ENCODE peak calls at places on chromosomes 13 and 19, in seven cellular contexts. W is mesendoderm, H is H9, P is IMR-90, L is H1, C is mesenchymal stem cell, K is trophoblast cell. Y is an unnamed sample.

GRCh38 chr13:94707400-94708021 is 4.8 kb downstream of the SOX21 start:
- DNase-seq in W (peak), H (peak), P (no peak), L (peak), C (no peak), K (peak), Y (no peak)

GRCh38 chr19:42352216-42352892 is 26.9 kb downstream of the MEGF8 start:
- DNase-seq in W (peak), H (no peak), P (peak), L (no peak), C (peak), K (no peak), Y (peak)

GRCh38 chr19:19528721-19529490 is at the start of gene YJEFN3:
- DNase-seq in W (no peak), H (peak), P (peak), L (no peak), C (no peak), K (peak), Y (no peak)

GRCh38 chr13:110470272-110471009 is 91.1 kb downstream of the RAB20 start:
- DNase-seq in W (no peak), H (no peak), P (no peak), L (no peak), C (no peak), K (no peak), Y (no peak)

GRCh38 chr13:57018915-57019314 is 121.8 kb upstream of the PRR20A start:
- DNase-seq in W (no peak), H (no peak), P (no peak), L (no peak), C (no peak), K (no peak), Y (no peak)

GRCh38 chr19:46840157-46840942 is 10.3 kb downstream of the AP2S1 start:
- DNase-seq in W (peak), H (peak), P (peak), L (peak), C (peak), K (peak), Y (peak)

GRCh38 chr13:94352057-94352456 is 127.4 kb downstream of the DCT start:
- DNase-seq in W (no peak), H (no peak), P (peak), L (no peak), C (peak), K (no peak), Y (no peak)

GRCh38 chr19:31678421-31678820 is 329.2 kb upstream of the TSHZ3 start:
- DNase-seq in W (no peak), H (no peak), P (no peak), L (no peak), C (no peak), K (no peak), Y (no peak)

GRCh38 chr13:112806761-112807652 is 117.2 kb downstream of the ATP11A start:
- DNase-seq in W (no peak), H (no peak), P (peak), L (no peak), C (no peak), K (peak), Y (no peak)

GRCh38 chr19:18433039-18433691 is 4.8 kb downstream of the ISYNA1 start:
- DNase-seq in W (peak), H (peak), P (no peak), L (peak), C (peak), K (peak), Y (no peak)

DNA sequence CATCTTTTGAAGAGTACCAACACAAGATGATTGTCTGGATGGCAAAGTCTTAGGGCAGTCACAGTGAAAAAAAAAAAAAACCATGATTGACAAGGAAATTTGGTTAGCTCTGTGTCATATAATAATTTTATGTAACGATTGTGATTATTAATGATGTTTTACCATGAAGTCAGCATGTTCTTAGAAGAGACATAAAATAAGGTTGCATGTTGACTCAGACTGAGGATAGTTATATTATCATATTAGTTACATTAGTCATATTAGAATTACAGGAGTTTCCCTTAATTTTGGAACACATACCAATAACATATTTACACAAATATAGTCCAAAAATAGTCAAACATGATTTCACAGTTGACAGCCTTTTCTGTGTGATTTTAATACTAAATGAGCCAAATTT is 5.7 kb downstream of the ZNF431 start:
- DNase-seq in W (no peak), H (no peak), P (no peak), L (no peak), C (no peak), K (no peak), Y (no peak)
- H2AK5ac ChIP-seq in W (no peak), H (no peak), P (no peak), L (no peak), C (no peak), K (no peak), Y (no peak)

GRCh38 chr13:92621985-92622384 is 604.6 kb upstream of the GPC6 start:
- DNase-seq in W (no peak), H (no peak), P (no peak), L (no peak), C (no peak), K (no peak), Y (no peak)
- H2AK5ac ChIP-seq in W (no peak), H (no peak), P (no peak), L (no peak), C (no peak), K (no peak), Y (no peak)

GRCh38 chr13:74200081-74200480 is 65.9 kb upstream of the KLF12 start:
- DNase-seq in W (peak), H (no peak), P (peak), L (no peak), C (no peak), K (no peak), Y (no peak)

GRCh38 chr13:74201530-74201929 is 67.3 kb upstream of the KLF12 start:
- DNase-seq in W (no peak), H (no peak), P (no peak), L (no peak), C (no peak), K (no peak), Y (no peak)

GRCh38 chr13:74204606-74205312 is 70.6 kb upstream of the KLF12 start:
- DNase-seq in W (no peak), H (no peak), P (peak), L (no peak), C (no peak), K (peak), Y (no peak)

GRCh38 chr13:74203576-74203975 is 69.4 kb upstream of the KLF12 start:
- DNase-seq in W (no peak), H (no peak), P (peak), L (no peak), C (no peak), K (no peak), Y (no peak)

GRCh38 chr13:74202129-74202528 is 67.9 kb upstream of the KLF12 start:
- DNase-seq in W (no peak), H (no peak), P (no peak), L (no peak), C (no peak), K (no peak), Y (no peak)
- H2AK5ac ChIP-seq in W (no peak), H (no peak), P (peak), L (no peak), C (peak), K (no peak), Y (no peak)

DNA sequence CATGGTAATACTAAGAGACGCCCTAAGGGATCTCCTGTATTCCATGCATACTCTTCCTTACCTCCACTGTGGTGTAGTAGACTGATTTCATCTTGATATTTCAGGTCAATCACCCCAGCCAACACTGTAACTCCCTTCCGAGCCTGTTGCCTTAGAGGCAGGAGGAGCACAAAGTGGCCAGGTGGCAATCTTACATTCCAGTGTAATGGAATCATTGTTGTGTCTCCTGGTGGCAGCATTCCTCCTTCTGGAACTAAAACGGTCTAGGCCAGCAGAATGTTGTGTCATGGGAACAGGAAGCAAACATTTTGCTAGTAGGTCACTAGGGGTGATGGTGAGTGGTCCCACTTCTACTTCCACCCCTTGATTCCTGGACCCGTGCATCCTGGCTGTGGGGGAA is 405.7 kb upstream of the SLC10A2 start:
- DNase-seq in W (peak), H (peak), P (no peak), L (no peak), C (no peak), K (peak), Y (no peak)
- H2AK5ac ChIP-seq in W (no peak), H (no peak), P (no peak), L (no peak), C (no peak), K (no peak), Y (no peak)

DNA sequence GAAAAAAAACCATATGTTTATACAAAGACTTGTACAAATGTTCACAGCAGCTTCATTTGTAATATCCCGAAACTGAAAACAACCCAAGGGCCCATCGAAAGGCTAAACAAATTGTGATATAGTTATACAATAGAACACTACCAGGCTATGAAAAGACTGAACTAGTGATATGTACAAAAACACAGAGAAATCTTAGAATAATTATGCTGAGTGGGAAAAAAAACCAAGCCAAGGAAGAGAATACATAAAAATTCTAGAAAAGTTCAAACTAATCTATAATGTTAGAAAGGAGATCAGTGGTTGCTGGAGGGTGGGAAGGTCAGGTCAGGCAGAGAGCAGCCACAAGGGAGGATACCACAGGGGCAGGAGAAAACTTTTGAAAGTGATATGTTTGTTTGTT is 7.8 kb downstream of the PABPC3 start:
- DNase-seq in W (no peak), H (no peak), P (no peak), L (no peak), C (no peak), K (no peak), Y (no peak)
- H2AK5ac ChIP-seq in W (no peak), H (no peak), P (no peak), L (no peak), C (no peak), K (no peak), Y (no peak)

DNA sequence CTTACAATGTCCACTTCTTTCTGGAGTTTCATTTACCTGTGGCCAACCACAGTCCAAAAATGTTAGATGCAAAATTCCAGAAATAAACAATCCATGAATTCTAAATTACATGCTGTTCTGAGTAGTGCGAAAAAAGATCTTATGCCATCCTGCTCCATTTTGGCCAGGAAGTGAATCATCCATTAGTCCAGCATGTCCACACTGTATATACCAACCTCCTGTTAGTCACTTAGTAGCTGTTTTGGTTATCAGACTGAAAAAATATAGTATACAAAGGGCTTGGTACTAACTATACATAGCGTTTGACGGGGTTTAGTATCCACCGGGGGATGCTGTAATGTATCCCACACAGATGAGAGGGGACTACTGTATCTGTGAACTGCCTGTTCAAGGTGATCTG is 618.0 kb upstream of the ARGLU1 start:
- DNase-seq in W (no peak), H (no peak), P (peak), L (no peak), C (peak), K (no peak), Y (no peak)
- H2AK5ac ChIP-seq in W (no peak), H (no peak), P (no peak), L (no peak), C (no peak), K (no peak), Y (no peak)

GRCh38 chr19:3910105-3910504 is 22.8 kb upstream of the NMRK2 start:
- DNase-seq in W (no peak), H (no peak), P (no peak), L (no peak), C (no peak), K (no peak), Y (no peak)
- H2AK5ac ChIP-seq in W (no peak), H (no peak), P (no peak), L (no peak), C (no peak), K (no peak), Y (no peak)

DNA sequence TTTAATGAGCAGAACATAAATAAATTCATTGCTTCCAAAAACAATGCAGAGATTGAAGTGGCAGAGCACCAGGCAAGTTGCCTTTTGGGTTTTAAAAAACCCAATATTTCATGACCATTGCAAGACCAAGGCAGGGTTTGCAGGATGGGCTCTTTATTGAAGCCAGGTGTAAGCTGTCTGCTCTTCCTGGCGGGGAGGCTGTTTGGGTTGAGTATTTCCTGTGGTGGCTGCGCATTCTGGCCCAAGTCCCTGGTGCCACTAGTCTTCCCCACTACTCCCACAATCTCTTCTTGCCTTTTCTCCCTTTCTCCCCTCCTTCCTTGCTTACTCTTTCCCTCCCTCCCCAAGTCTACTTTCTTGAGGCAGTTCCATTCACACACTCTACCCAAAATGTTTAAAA is 116.4 kb downstream of the AKAP11 start:
- DNase-seq in W (no peak), H (no peak), P (no peak), L (no peak), C (no peak), K (no peak), Y (no peak)
- H2AK5ac ChIP-seq in W (no peak), H (no peak), P (no peak), L (no peak), C (no peak), K (no peak), Y (no peak)

GRCh38 chr19:1237754-1238372 is at the start of gene CBARP:
- DNase-seq in W (no peak), H (no peak), P (no peak), L (peak), C (no peak), K (no peak), Y (no peak)
- H2AK5ac ChIP-seq in W (peak), H (no peak), P (peak), L (no peak), C (no peak), K (peak), Y (peak)

Y was measured in neuronal stem cell.